ENCODE peak calls at places on chromosome 1, in four cellular contexts. X is CD8-positive, alpha-beta T cell; T is colonic mucosa; L is heart left ventricle. B is an unnamed sample.

GRCh38 chr1:230261918-230262650 is 164.0 kb downstream of the PGBD5 start:
- DNase-seq in T (no peak), L (no peak), X (no peak), B (no peak)

GRCh38 chr1:22380024-22380785 is 71.4 kb upstream of the ZBTB40 start:
- DNase-seq in T (no peak), X (no peak), L (no peak), B (no peak)

GRCh38 chr1:198657550-198658064 is 18.8 kb downstream of the PTPRC start:
- DNase-seq in X (no peak), T (no peak), L (no peak), B (no peak)

GRCh38 chr1:78171736-78172590 is 126.2 kb downstream of the GIPC2 start:
- DNase-seq in L (no peak), X (no peak), T (no peak), B (no peak)

GRCh38 chr1:233431753-233432403 is 104.4 kb downstream of the MAP3K21 start:
- DNase-seq in L (no peak), T (no peak), X (no peak), B (no peak)

GRCh38 chr1:36115200-36115669 is 9.8 kb downstream of the COL8A2 start:
- DNase-seq in L (no peak), X (no peak), T (peak; percentile 17), B (no peak)

GRCh38 chr1:101338714-101339430 is 102.1 kb downstream of the S1PR1 start:
- DNase-seq in L (no peak), T (no peak), X (peak; percentile 33), B (no peak)

GRCh38 chr1:115098979-115099692 is 9.8 kb upstream of the TSPAN2 start:
- DNase-seq in T (peak; percentile 65), X (peak; percentile 76), L (no peak), B (no peak)

GRCh38 chr1:205936846-205937707 is 6.2 kb downstream of the SLC26A9 start:
- DNase-seq in L (no peak), T (no peak), X (no peak), B (no peak)

GRCh38 chr1:36857761-36858160 is 176.6 kb downstream of the GRIK3 start:
- DNase-seq in T (no peak), X (no peak), L (no peak), B (no peak)

GRCh38 chr1:6491480-6491962 is at the start of gene PLEKHG5:
- DNase-seq in L (no peak), T (no peak), X (no peak), B (peak; percentile 67)

GRCh38 chr1:108877858-108878257 is 1.1 kb downstream of the GPSM2 start:
- DNase-seq in X (no peak), T (peak; percentile 25), L (no peak), B (no peak)

GRCh38 chr1:53344921-53345838 is 17.3 kb upstream of the LRP8 start:
- DNase-seq in L (no peak), T (no peak), X (no peak), B (peak; percentile 6)

GRCh38 chr1:61224609-61225008 is 142.2 kb downstream of the NFIA start:
- DNase-seq in X (no peak), L (no peak), T (no peak), B (no peak)

GRCh38 chr1:219910716-219911115 is 17.6 kb downstream of the SLC30A10 start:
- DNase-seq in L (no peak), X (no peak), T (no peak), B (no peak)

GRCh38 chr1:27508139-27508665 is 18.2 kb upstream of the WASF2 start:
- DNase-seq in X (no peak), L (no peak), T (no peak), B (no peak)

GRCh38 chr1:33459766-33460543 is 12.5 kb upstream of the ZSCAN20 start:
- DNase-seq in T (no peak), X (no peak), L (no peak), B (no peak)

GRCh38 chr1:31548518-31548898 is 27.8 kb upstream of the TINAGL1 start:
- DNase-seq in T (no peak), X (no peak), L (no peak), B (no peak)

GRCh38 chr1:184462170-184462569 is 75.3 kb downstream of the C1orf21 start:
- DNase-seq in L (no peak), X (no peak), T (no peak), B (no peak)

GRCh38 chr1:210201671-210202070 is 30.9 kb upstream of the SERTAD4 start:
- DNase-seq in T (no peak), L (no peak), X (no peak), B (no peak)

GRCh38 chr1:248848596-248848995 is 10.3 kb downstream of the ZNF692 start:
- DNase-seq in X (peak; percentile 5), T (no peak), L (no peak), B (no peak)

GRCh38 chr1:157512036-157512969 is 40.0 kb downstream of the FCRL5 start:
- DNase-seq in X (no peak), T (no peak), L (no peak), B (no peak)

GRCh38 chr1:39184354-39184818 is 20.1 kb upstream of the MACF1 start:
- DNase-seq in L (no peak), T (no peak), X (no peak), B (no peak)
- H3K4me1 ChIP-seq in L (peaks cover 18% of the 10 kb centered on the region), T (no peaks in the 10 kb centered on the region), X (peaks cover 20% of the 10 kb centered on the region), B (peaks cover 33% of the 10 kb centered on the region)

DNA sequence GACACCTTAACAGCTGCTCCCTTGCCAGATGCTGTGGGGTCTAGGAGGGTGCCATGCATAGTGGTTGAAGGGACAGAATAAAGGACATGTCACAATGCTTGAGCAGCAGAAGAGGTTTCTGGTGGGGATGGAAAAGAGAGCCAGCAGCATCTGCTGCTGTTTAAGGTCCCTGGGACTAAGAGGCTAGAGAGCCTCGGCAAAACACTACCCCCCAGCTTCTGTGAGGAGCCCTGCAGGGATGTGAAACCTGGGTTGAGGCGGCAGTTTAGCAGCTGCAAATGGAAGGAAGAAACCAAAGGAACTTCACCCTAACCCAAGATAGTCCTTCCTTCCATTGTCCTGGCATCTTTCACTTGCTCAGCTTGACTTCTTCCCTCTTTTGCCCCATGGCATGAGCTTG is 39.4 kb downstream of the PLXNA2 start:
- DNase-seq in L (no peak), T (no peak), X (no peak), B (no peak)
- TF ChIP-seq CTCF in L (no peak), T (no peak), X (no peak), B (no peak)

DNA sequence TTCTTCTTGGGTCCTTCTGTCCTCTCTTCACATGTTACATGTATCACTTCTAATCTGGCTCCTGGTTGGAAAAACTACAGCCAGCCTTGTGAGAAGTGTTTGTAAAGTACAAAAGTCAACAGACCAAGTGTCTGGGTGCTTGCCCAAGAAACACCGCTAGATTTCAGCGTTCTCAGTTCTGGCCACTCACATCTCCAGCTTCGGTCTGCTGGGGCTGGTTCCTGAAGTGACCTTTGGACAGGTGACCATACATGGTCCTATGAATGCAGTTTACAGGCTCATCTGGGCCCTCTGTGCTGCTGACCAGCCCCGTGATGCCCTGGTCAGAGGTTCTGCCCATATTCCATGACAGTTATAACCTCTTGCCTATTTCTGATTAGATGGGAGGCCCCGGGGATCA is 19.5 kb downstream of the SLC2A1 start:
- DNase-seq in T (peak; percentile 60), L (no peak), X (no peak), B (no peak)
- H3K4me3 ChIP-seq in T (no peak overlapping the region), L (no peak overlapping the region), X (no peak overlapping the region), B (no peak overlapping the region)

DNA sequence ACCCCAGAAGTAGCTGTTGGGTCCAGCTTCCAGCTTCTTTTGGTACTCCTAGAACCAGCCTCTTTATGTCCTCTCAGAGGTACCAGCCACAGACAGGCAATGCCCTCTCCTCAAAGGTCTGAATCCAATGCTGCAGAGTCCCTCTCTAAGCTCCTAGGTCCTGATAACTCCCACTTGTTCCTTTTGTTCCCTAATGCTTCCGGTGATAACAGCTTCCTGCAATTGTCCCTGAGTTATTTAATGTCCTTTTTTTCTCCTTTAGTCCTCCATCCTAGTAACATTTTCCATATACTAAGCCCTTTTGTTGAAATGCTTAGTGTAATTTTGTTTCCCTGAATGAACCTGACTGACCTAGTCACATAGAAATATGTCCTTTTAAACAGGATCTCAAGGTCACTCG is 201.7 kb upstream of the BEND5 start:
- DNase-seq in L (no peak), T (no peak), X (no peak), B (no peak)
- H3K4me1 ChIP-seq in L (no peaks in the 10 kb centered on the region), T (no peaks in the 10 kb centered on the region), X (no peaks in the 10 kb centered on the region), B (no peaks in the 10 kb centered on the region)

DNA sequence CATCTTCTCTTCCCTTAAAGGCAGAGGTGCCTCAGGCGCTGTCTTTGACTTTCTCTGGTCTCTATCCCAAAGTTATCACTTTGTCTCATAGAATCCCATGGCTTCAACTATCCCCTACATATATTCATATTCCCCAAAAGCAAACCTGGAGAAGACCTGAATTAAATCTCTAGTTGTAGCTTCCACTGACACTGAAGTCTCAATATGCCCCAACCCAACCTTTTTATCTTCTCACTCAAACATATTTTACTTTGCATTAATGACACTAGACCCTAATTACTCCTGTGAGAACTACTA is 354.5 kb upstream of the DUSP10 start:
- DNase-seq in X (no peak), L (no peak), T (no peak), B (no peak)
- TF ChIP-seq CTCF in X (no peak), L (no peak), T (peak; percentile 2), B (no peak)

DNA sequence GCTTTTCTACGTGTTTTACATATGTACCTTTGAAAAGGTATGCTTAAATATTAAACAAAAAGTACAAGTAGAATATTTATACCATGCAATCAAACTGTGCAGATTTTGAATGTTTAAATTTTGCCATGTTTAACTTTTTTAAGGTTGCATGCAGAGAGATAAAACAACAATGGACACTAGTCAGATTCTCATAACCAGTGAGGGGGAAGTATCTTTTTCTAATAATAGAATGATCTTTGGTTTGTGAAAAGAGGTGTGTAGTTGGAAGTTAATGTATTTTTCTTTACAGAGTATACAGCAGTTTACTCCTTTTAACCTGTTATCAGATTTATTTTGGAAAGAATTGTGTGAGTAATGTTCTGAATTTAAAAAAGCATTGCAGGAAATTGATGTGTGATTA is 27.1 kb downstream of the POU2F1 start:
- DNase-seq in L (no peak), T (no peak), X (no peak), B (no peak)
- H3K4me3 ChIP-seq in L (no peak overlapping the region), T (no peak overlapping the region), X (no peak overlapping the region), B (no peak overlapping the region)

DNA sequence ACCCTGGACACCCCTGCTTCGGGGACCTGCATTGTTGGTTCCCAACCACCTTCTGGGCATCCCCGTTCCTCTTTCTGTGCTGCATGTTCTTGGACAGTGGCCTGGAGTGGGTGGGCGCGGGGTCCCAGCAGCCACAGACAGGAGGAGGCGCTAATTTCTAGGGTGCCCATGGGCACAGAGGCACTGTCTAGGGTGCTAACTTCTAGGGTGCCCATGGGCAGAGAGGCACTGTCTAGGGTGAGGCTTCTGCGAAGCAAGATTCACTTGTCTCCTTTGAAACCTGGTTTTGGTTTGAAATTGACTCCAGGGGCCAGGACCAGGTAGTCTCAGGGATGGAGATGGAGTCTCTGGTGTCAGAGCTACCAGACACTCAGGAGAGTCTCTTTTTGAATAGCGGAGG is 815 bp upstream of the MEGF6 start:
- DNase-seq in X (no peak), L (no peak), T (no peak), B (no peak)
- H3K4me1 ChIP-seq in X (peaks cover 14% of the 10 kb centered on the region), L (peaks cover 13% of the 10 kb centered on the region), T (peaks cover 8% of the 10 kb centered on the region), B (no peaks in the 10 kb centered on the region)

GRCh38 chr1:45526135-45526644 is 4.5 kb upstream of the PRDX1 start:
- DNase-seq in L (no peak), T (no peak), X (no peak), B (no peak)

GRCh38 chr1:45521413-45522323 is at the start of gene PRDX1:
- DNase-seq in X (peak; percentile 94), T (peak; percentile 98), L (peak; percentile 97), B (peak; percentile 97)

GRCh38 chr1:45518910-45519309 is 2.8 kb downstream of the PRDX1 start:
- DNase-seq in L (no peak), X (no peak), T (no peak), B (no peak)

GRCh38 chr1:45522324-45523104 is 830 bp upstream of the PRDX1 start:
- DNase-seq in T (no peak), X (no peak), L (no peak), B (no peak)
- TF ChIP-seq CTCF in T (no peak), X (no peak), L (no peak), B (no peak)

GRCh38 chr1:39331647-39332046 is 127.2 kb downstream of the MACF1 start:
- DNase-seq in X (no peak), L (no peak), T (no peak), B (no peak)
- H3K4me3 ChIP-seq in X (no peak overlapping the region), L (no peak overlapping the region), T (no peak overlapping the region), B (no peak overlapping the region)

B was measured in adrenal gland.